ENCODE peak calls at places on chromosomes 2 and 18, in six cellular contexts. Q, I, D, E, R and T are unnamed samples.

GRCh38 chr2:11810237-11810977 is 64.0 kb downstream of the LPIN1 start:
- DNase-seq in Q (no peak), I (no peak), D (no peak), E (no peak), R (no peak), T (no peak)

GRCh38 chr2:105919826-105920225 is 175.1 kb downstream of the NCK2 start:
- DNase-seq in Q (peak), I (no peak), D (peak), E (peak), R (no peak), T (peak)

GRCh38 chr18:50013363-50014138 is 181.4 kb downstream of the MYO5B start:
- DNase-seq in Q (peak), I (no peak), D (peak), E (no peak), R (peak), T (no peak)

GRCh38 chr2:18804540-18804939 is 215.2 kb upstream of the NT5C1B start:
- DNase-seq in Q (no peak), I (no peak), D (no peak), E (no peak), R (no peak), T (no peak)

GRCh38 chr2:131034122-131035051 is 58.9 kb downstream of the FAM168B start:
- DNase-seq in Q (peak), I (peak), D (peak), E (peak), R (no peak), T (peak)

GRCh38 chr2:221501210-221501882 is 70.8 kb downstream of the EPHA4 start:
- DNase-seq in Q (peak), I (no peak), D (no peak), E (no peak), R (no peak), T (peak)

GRCh38 chr18:13216092-13216582 is 2.4 kb upstream of the LDLRAD4 start:
- DNase-seq in Q (peak), I (peak), D (peak), E (no peak), R (peak), T (peak)

GRCh38 chr2:190763901-190764514 is 115.1 kb downstream of the NAB1 start:
- DNase-seq in Q (peak), I (no peak), D (no peak), E (no peak), R (no peak), T (peak)

GRCh38 chr2:188444106-188444835 is 152.6 kb downstream of the GULP1 start:
- DNase-seq in Q (peak), I (no peak), D (no peak), E (no peak), R (no peak), T (no peak)

GRCh38 chr18:50194623-50195532 is at the start of gene MYO5B:
- DNase-seq in Q (no peak), I (peak), D (peak), E (peak), R (peak), T (no peak)

GRCh38 chr18:26635466-26635865 is 87.1 kb upstream of the KCTD1 start:
- DNase-seq in Q (no peak), I (no peak), D (no peak), E (no peak), R (no peak), T (no peak)

GRCh38 chr2:64124168-64124567 is 20.1 kb downstream of the PELI1 start:
- DNase-seq in Q (no peak), I (no peak), D (no peak), E (no peak), R (no peak), T (no peak)

GRCh38 chr2:130728549-130729310 is at the start of gene GPR148:
- DNase-seq in Q (no peak), I (no peak), D (no peak), E (no peak), R (no peak), T (no peak)

GRCh38 chr2:232348936-232349335 is 29.6 kb upstream of the ALPP start:
- DNase-seq in Q (no peak), I (no peak), D (no peak), E (peak), R (no peak), T (no peak)

GRCh38 chr2:85166021-85166420 is 32.8 kb downstream of the TCF7L1 start:
- DNase-seq in Q (no peak), I (no peak), D (no peak), E (no peak), R (no peak), T (no peak)

GRCh38 chr18:55781481-55781957 is 193.5 kb upstream of the TCF4 start:
- DNase-seq in Q (peak), I (peak), D (peak), E (peak), R (peak), T (peak)

GRCh38 chr18:62131305-62131909 is 55.4 kb downstream of the PIGN start:
- DNase-seq in Q (peak), I (peak), D (peak), E (peak), R (peak), T (peak)

GRCh38 chr2:43125090-43125998 is 101.1 kb downstream of the ZFP36L2 start:
- DNase-seq in Q (no peak), I (no peak), D (no peak), E (no peak), R (no peak), T (no peak)

GRCh38 chr18:72544092-72544886 is at the start of gene CBLN2:
- DNase-seq in Q (peak), I (peak), D (peak), E (peak), R (peak), T (no peak)

GRCh38 chr2:72859831-72860262 is 27.4 kb upstream of the SPR start:
- DNase-seq in Q (peak), I (peak), D (peak), E (peak), R (peak), T (peak)

GRCh38 chr2:69278366-69278765 is 108.7 kb downstream of the GFPT1 start:
- DNase-seq in Q (peak), I (no peak), D (no peak), E (no peak), R (no peak), T (peak)

GRCh38 chr2:231399853-231400667 is 4.5 kb downstream of the B3GNT7 start:
- DNase-seq in Q (no peak), I (no peak), D (no peak), E (peak), R (no peak), T (no peak)

GRCh38 chr2:229901819-229902218 is 20.0 kb downstream of the TRIP12 start:
- DNase-seq in Q (peak), I (no peak), D (peak), E (no peak), R (no peak), T (peak)

GRCh38 chr2:157173740-157174184 is 83.7 kb upstream of the GALNT5 start:
- DNase-seq in Q (peak), I (no peak), D (no peak), E (no peak), R (no peak), T (peak)

GRCh38 chr2:224404766-224405165 is 2.9 kb upstream of the FAM124B start:
- DNase-seq in Q (no peak), I (no peak), D (no peak), E (no peak), R (no peak), T (no peak)

GRCh38 chr2:43169987-43170732 is 56.2 kb downstream of the ZFP36L2 start:
- DNase-seq in Q (no peak), I (no peak), D (no peak), E (peak), R (peak), T (no peak)

GRCh38 chr2:624096-624495 is 53.1 kb downstream of the TMEM18 start:
- DNase-seq in Q (no peak), I (no peak), D (no peak), E (no peak), R (no peak), T (no peak)

GRCh38 chr2:126849991-126850535 is 48.6 kb upstream of the TEX51 start:
- DNase-seq in Q (no peak), I (no peak), D (peak), E (no peak), R (no peak), T (peak)

GRCh38 chr18:31931163-31931885 is 11.6 kb downstream of the TRAPPC8 start:
- DNase-seq in Q (peak), I (no peak), D (peak), E (no peak), R (no peak), T (no peak)

GRCh38 chr2:40243581-40243980 is 208.3 kb downstream of the SLC8A1 start:
- DNase-seq in Q (peak), I (no peak), D (no peak), E (no peak), R (no peak), T (peak)

GRCh38 chr2:190267302-190267701 is 52.3 kb downstream of the HIBCH start:
- DNase-seq in Q (peak), I (no peak), D (no peak), E (no peak), R (no peak), T (peak)

GRCh38 chr2:196479350-196479749 is 160.2 kb upstream of the CCDC150 start:
- DNase-seq in Q (peak), I (no peak), D (no peak), E (no peak), R (no peak), T (peak)

GRCh38 chr2:223576873-223577272 is 25.3 kb downstream of the SCG2 start:
- DNase-seq in Q (peak), I (no peak), D (peak), E (no peak), R (no peak), T (peak)

GRCh38 chr2:219765236-219765635 is 137.8 kb downstream of the SLC4A3 start:
- DNase-seq in Q (no peak), I (no peak), D (no peak), E (no peak), R (no peak), T (no peak)

GRCh38 chr2:19532797-19533196 is 174.4 kb upstream of the OSR1 start:
- DNase-seq in Q (peak), I (no peak), D (no peak), E (no peak), R (no peak), T (peak)

GRCh38 chr2:69138793-69139510 is 126.0 kb downstream of the ANTXR1 start:
- DNase-seq in Q (peak), I (no peak), D (peak), E (no peak), R (no peak), T (peak)

GRCh38 chr2:126849486-126849885 is 49.2 kb upstream of the TEX51 start:
- DNase-seq in Q (no peak), I (no peak), D (peak), E (no peak), R (no peak), T (no peak)

DNA sequence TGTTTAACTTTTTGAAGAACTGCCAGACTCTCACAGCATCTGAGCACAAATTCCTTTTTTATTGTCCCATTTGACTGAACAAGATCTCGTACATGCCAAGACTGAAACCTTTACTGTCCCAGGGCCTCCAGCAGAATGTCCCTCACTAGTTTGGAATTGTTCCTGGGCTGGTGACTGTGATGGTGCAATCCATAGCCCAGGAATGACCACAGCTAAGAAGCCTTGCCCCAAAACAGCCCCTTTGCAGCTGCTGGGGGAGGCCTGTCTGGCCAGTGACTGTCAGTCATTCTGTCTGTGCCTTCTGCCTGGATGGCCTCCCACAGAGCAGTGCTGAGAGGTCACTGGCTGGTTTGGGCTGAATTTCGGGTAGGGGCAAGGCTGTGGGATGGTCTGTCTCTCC is 184.5 kb upstream of the MSH6 start:
- DNase-seq in Q (no peak), I (no peak), D (no peak), E (no peak), R (no peak), T (no peak)
- H2BK15ac ChIP-seq in Q (no peak), I (no peak), D (no peak), E (no peak), R (no peak), T (no peak)

GRCh38 chr2:54602736-54603322 is 120.6 kb upstream of the EML6 start:
- DNase-seq in Q (peak), I (no peak), D (no peak), E (no peak), R (no peak), T (peak)
- H3K4ac ChIP-seq in Q (peak), I (no peak), D (no peak), E (no peak), R (no peak), T (no peak)

DNA sequence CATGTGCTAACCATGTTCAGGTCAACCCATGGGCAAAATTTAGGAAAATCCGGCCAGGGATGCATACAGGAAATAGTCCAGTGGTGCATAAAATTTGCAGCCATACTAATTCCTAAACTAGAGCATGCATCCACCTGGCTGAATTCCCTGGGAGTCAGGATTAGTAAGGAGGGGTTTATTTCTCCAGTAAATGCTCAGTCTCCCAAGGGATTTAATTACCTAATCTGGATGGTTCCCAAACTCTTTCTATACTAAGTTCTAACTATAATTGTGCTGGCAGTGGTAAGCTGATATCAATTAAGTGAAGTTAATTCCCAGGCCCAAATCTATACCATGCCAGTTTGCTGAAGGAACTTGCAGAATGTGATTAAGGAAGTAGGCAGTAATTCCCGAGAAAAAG is 26.2 kb upstream of the EVA1A start:
- DNase-seq in Q (no peak), I (no peak), D (no peak), E (no peak), R (no peak), T (no peak)
- H2BK15ac ChIP-seq in Q (no peak), I (no peak), D (no peak), E (no peak), R (no peak), T (no peak)

GRCh38 chr2:158460632-158461297 is 4.0 kb downstream of the PKP4 start:
- DNase-seq in Q (no peak), I (no peak), D (peak), E (no peak), R (no peak), T (peak)

GRCh38 chr2:158459161-158460003 is 2.6 kb downstream of the PKP4 start:
- DNase-seq in Q (no peak), I (no peak), D (no peak), E (no peak), R (no peak), T (no peak)

GRCh38 chr2:158463496-158464095 is 6.8 kb downstream of the PKP4 start:
- DNase-seq in Q (no peak), I (no peak), D (no peak), E (no peak), R (no peak), T (peak)

GRCh38 chr2:158467248-158467647 is 10.5 kb downstream of the PKP4 start:
- DNase-seq in Q (no peak), I (no peak), D (no peak), E (no peak), R (no peak), T (no peak)

DNA sequence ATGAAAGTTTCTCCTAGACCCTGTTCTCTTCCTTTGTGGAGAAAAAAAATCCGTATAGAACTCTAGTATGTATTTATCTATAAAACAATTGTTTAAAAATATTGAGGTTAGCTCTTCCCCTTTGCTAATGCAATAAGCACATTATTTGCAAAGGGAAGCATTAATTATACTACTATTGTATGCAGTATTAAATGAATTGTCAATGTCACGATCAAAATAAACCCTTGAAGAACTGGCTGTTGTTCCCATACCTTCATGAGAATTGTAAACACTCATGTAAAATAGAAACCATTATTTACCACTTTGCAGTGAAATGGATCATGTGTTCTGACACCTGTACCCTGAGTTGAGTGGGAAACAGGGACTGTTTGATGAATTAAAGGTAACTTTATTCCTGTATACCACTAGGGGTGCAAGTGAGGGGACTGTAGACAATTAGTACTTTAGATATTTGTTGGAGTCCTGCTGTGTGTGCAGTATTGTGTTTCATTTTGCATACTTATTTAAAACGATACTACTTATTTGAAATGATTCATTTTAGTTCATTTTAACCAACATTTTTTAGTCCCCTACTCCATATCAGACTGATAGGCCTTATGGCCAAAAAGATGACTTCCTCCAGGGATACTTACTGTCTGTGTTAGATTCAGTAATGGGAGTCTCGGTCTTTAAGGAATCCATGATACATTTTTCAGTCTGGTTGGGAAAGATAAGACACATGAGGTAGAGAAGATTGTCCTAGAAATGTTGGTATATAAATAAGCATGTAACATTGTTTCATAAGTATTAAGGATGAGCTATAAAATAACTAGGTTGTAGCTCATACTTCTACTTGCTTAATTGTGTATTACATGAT is 7.9 kb downstream of the PKP4 start:
- DNase-seq in Q (peak), I (no peak), D (no peak), E (no peak), R (no peak), T (peak)
- H3K4ac ChIP-seq in Q (no peak), I (no peak), D (no peak), E (no peak), R (no peak), T (no peak)

GRCh38 chr18:10053861-10054260 is 140.0 kb downstream of the VAPA start:
- DNase-seq in Q (no peak), I (no peak), D (no peak), E (no peak), R (no peak), T (no peak)
- H2BK15ac ChIP-seq in Q (no peak), I (no peak), D (no peak), E (no peak), R (no peak), T (no peak)

DNA sequence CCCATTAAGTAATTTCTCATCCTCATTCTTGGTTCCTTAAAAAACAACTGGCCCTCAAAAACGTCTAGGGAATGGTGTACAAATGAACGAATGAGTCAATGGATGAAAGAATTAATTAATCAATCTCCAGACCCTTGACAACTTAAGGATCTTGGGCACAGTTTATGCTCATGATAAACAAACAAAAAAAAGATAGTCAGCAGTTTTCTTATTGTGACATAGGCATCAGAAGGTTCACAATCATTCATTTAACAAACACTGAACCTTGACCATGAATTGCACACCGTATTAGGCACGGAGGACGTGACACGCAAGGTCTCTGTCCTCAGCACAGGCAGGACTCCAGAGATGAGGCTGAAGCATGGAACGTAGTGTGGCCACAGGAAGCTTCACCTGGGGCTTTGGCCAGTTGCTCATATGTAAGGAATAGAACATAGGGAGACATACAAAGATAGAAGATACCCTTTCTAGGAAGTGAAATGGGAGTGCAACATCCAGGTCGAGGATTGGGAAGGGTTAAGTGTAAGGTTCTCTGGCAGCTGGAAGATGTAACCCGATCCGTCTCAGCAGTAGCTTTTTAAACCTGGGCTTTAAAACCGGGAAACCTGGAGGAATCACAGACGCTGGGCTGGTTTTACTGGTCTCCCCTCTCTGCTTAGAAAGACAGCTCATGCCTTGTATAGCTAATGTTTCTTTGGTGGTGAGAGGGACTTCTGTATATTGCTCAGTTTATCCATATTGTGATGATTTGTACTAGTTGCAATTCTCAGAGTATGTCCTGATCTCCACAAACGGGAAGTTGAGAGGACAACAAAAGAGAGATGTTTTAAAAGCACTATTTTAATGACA is 8.9 kb upstream of the LTBP1 start:
- DNase-seq in Q (peak), I (no peak), D (peak), E (peak), R (peak), T (peak)
- H3K4ac ChIP-seq in Q (peak), I (no peak), D (no peak), E (peak), R (no peak), T (no peak)

GRCh38 chr2:216292475-216292874 is 79.8 kb downstream of the MARCHF4 start:
- DNase-seq in Q (no peak), I (no peak), D (no peak), E (no peak), R (no peak), T (no peak)
- H2BK15ac ChIP-seq in Q (no peak), I (no peak), D (peak), E (no peak), R (no peak), T (no peak)

GRCh38 chr2:45797451-45798230 is 146.2 kb downstream of the PRKCE start:
- DNase-seq in Q (no peak), I (no peak), D (no peak), E (no peak), R (no peak), T (no peak)
- H3K4ac ChIP-seq in Q (no peak), I (no peak), D (no peak), E (no peak), R (no peak), T (no peak)

DNA sequence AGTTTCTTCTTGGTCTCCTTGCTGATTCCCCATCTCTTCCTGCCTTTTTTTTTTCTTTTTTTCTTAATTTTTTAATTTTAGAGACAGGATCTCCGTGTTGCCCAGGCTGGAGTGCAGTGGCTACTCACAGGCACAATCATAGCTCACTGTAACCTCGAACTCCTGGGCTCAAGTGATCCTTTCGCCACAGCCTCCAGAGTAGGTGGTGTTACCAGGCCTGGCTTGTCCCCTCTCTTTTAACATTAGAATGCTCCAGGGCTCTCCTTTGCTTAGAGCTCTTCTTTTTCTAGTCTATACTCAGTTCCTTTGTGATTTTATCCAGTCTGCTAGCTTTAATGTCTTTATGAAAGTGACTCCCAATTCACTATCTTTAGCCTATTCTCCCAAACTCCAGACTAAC is 89.2 kb downstream of the ARHGEF33 start:
- DNase-seq in Q (no peak), I (no peak), D (no peak), E (no peak), R (no peak), T (no peak)
- H2BK15ac ChIP-seq in Q (no peak), I (no peak), D (no peak), E (no peak), R (no peak), T (no peak)